ENCODE peak calls at places on chromosomes 1 and 21, in seven cellular contexts. H, Z, B, J, I, Y and A are unnamed samples.

GRCh38 chr1:172450524-172450885 is 6.6 kb upstream of the PIGC start:
- DNase-seq in B (no peak), I (no peak), J (no peak), Z (no peak), H (no peak), Y (no peak), A (no peak)

GRCh38 chr21:25560151-25560783 is 47.0 kb downstream of the MRPL39 start:
- DNase-seq in Y (no peak), B (no peak), I (no peak), J (no peak), Z (no peak), H (no peak), A (no peak)

GRCh38 chr1:2981981-2982614 is 39.2 kb upstream of the ACTRT2 start:
- DNase-seq in J (peak; percentile 12), Z (no peak), H (no peak), Y (no peak), I (no peak), B (no peak), A (no peak)

GRCh38 chr1:16391408-16391807 is 24.4 kb downstream of the SZRD1 start:
- DNase-seq in J (no peak), H (no peak), I (no peak), Z (no peak), B (no peak), Y (no peak), A (no peak)

GRCh38 chr1:78102082-78102481 is 56.3 kb downstream of the GIPC2 start:
- DNase-seq in Y (no peak), B (peak; percentile 64), I (no peak), J (no peak), Z (no peak), H (no peak), A (no peak)

GRCh38 chr1:195663549-195664280 is 944.5 kb downstream of the KCNT2 start:
- DNase-seq in J (no peak), I (no peak), Z (no peak), H (no peak), Y (no peak), B (peak; percentile 66), A (no peak)

GRCh38 chr1:207031632-207032258 is 811 bp downstream of the C1orf116 start:
- DNase-seq in Z (no peak), I (no peak), H (no peak), Y (no peak), B (no peak), J (no peak), A (no peak)

GRCh38 chr1:5436808-5437207 is 555.4 kb downstream of the NPHP4 start:
- DNase-seq in Y (no peak), Z (no peak), I (no peak), H (no peak), B (no peak), J (no peak), A (no peak)

GRCh38 chr21:34892196-34892595 is 156.9 kb downstream of the RUNX1 start:
- DNase-seq in H (no peak), J (no peak), B (no peak), I (no peak), Z (no peak), Y (no peak), A (no peak)
- H3K4me3 ChIP-seq in H (no peak overlapping the region), J (no peak overlapping the region), B (no peak overlapping the region), I (no peak overlapping the region), Z (no peak overlapping the region), Y (no peak overlapping the region), A (no peak overlapping the region)

GRCh38 chr1:36217667-36218066 is 6.6 kb upstream of the THRAP3 start:
- DNase-seq in I (no peak), B (no peak), Y (no peak), H (no peak), Z (no peak), J (no peak), A (no peak)
- TF ChIP-seq CTCF in I (no peak), B (peak; percentile 42), Y (no peak), H (no peak), Z (no peak), J (peak; percentile 59), A (no peak)

GRCh38 chr1:31239653-31240241 is at the start of gene NKAIN1:
- DNase-seq in Y (no peak), H (peak; percentile 75), J (peak; percentile 86), Z (no peak), B (no peak), I (no peak), A (no peak)
- H3K27me3 ChIP-seq in Y (no peaks in the 10 kb centered on the region), H (peaks cover 16% of the 10 kb centered on the region), J (peaks cover 26% of the 10 kb centered on the region), Z (no peaks in the 10 kb centered on the region), B (peaks cover 36% of the 10 kb centered on the region), I (peaks cover 64% of the 10 kb centered on the region), A (peaks cover 82% of the 10 kb centered on the region)

DNA sequence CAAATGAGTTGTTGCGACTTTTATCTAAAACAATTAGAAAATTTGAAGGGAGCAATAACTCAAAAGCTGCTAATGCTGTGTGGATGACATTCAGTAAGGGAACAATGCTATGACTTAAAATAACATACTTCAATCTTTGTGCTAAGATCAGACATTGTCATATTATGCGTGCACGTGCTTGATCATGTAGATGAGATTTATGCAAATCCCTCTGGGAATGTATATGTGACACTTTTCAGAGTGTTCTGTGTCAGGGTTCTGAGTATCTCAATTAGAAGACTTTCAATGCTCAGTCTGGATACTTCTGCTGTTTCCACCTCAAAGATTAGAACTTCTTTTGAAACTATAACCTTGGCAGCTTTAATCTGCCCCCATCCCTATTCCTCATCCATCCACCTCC is 18.6 kb upstream of the POU2F1 start:
- DNase-seq in B (no peak), J (no peak), H (no peak), I (no peak), Z (no peak), Y (no peak), A (no peak)
- H3K4me3 ChIP-seq in B (no peak overlapping the region), J (no peak overlapping the region), H (no peak overlapping the region), I (no peak overlapping the region), Z (no peak overlapping the region), Y (no peak overlapping the region), A (no peak overlapping the region)

GRCh38 chr1:11266268-11267074 is 4.1 kb upstream of the MTOR start:
- DNase-seq in Y (no peak), I (no peak), Z (no peak), J (no peak), H (no peak), B (no peak), A (no peak)

DNA sequence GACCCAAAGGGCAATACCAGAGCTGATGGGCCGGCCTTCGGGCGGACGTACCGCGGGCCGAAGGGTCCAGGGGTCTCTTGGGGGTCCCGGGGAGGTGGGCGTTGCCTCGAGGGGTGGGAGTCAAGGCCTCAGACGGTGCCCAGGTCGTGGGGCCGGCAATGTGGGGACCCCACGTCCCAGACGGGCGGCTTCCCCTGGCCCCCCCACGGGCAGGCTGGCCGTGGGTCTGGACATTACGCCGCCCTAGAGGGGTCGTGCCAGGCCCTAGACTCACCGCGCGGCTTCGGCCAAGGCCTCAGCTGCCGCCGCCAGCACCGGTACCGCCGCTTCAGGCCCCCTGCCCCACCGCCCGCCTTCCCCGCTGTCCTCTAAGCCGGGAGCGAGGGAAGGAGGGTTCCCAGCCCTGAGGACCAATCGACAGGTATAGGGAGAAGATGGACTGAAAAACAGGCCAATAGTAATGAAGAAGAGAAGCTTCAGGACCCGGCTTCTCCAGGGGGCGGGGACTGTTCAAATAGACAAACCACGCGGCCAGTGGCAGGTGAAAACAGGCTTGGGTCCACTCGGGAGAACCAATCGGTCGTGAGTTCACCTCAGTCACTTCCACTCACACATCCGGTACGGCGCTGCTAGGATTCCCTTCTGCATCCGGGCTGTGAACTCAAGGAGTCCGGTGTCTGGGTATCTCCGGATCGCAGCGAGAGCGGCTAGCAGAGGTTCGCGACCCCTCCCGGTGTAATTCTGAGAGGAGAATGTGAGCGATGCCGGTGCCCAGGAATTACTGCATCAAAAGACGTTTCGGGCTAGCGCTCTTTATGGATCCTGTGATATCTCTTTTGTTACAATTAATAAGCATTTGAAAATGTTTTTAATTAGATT is at the start of gene MTOR:
- DNase-seq in Y (peak; percentile 98), B (peak; percentile 99), H (peak; percentile 94), Z (peak; percentile 97), J (peak; percentile 100), I (peak; percentile 100), A (peak; percentile 96)
- TF ChIP-seq CTCF in Y (no peak), B (peak; percentile 29), H (peak; percentile 33), Z (no peak), J (peak; percentile 48), I (no peak), A (no peak)

DNA sequence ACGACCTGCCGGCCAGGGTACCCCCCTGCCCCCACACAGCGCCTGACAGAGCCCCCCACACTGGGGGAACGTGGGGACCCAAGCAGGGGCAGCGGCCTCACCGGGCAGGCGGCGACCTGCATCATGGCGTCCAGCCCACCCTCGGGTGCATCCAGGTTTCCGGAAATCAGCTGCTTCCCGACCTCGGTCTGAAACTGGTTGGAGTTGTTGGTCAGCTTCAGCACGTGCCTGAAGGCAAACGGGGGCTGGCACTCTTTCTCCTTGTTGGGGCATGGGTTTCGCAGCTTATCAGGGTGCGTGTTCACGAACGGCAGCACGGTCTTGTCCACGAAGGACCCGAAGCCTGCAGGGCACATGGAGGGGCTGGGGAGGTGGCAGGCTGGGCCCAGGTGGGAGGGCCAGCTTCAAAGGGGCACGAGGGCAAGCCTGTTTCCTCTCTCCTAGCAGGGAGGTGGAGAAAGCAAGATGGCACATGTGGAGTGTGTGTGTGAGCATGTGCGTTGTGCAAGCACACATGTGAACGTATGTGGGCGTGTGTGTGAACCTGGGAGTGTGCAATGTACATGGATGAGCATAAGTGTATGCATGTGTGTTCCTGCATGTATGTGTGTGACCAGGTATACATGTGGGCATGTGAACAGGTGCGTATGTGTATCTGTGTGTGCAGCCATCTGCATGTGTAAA is 19.2 kb downstream of the ITGB2 start:
- DNase-seq in Y (no peak), J (no peak), B (no peak), H (no peak), Z (no peak), I (no peak), A (no peak)
- H3K27me3 ChIP-seq in Y (no peaks in the 10 kb centered on the region), J (no peaks in the 10 kb centered on the region), B (peaks cover 26% of the 10 kb centered on the region), H (no peaks in the 10 kb centered on the region), Z (no peaks in the 10 kb centered on the region), I (peaks cover 14% of the 10 kb centered on the region), A (no peaks in the 10 kb centered on the region)

GRCh38 chr1:92934395-92935378 is 26.6 kb downstream of the DIPK1A start:
- DNase-seq in J (no peak), Y (no peak), Z (no peak), I (peak; percentile 75), B (peak; percentile 53), H (no peak), A (no peak)
- H3K4me3 ChIP-seq in J (no peak overlapping the region), Y (no peak overlapping the region), Z (no peak overlapping the region), I (no peak overlapping the region), B (no peak overlapping the region), H (no peak overlapping the region), A (no peak overlapping the region)